ENCODE peak calls at places on chromosomes 5 and 9, in four cellular contexts. M, R, P and A are unnamed samples.

GRCh38 chr5:55134053-55134722 is 25.8 kb upstream of the GPX8 start:
- DNase-seq in M (no peak), R (no peak), P (no peak), A (no peak)

GRCh38 chr9:26292943-26293342 is 599.7 kb downstream of the CAAP1 start:
- DNase-seq in R (no peak), M (no peak), P (no peak), A (no peak)

GRCh38 chr5:76542887-76543690 is 80.1 kb downstream of the F2RL2 start:
- DNase-seq in P (no peak), R (no peak), M (no peak), A (no peak)

GRCh38 chr9:92180669-92181181 is 65.5 kb upstream of the SPTLC1 start:
- DNase-seq in P (peak; percentile 17), R (no peak), M (peak; percentile 20), A (no peak)

GRCh38 chr9:136485049-136485647 is 2.3 kb upstream of the SEC16A start:
- DNase-seq in R (no peak), M (peak; percentile 72), P (peak; percentile 70), A (peak; percentile 80)

GRCh38 chr5:124193371-124193789 is 553.1 kb downstream of the ZNF608 start:
- DNase-seq in R (peak; percentile 22), M (no peak), P (no peak), A (no peak)

GRCh38 chr5:153565822-153566221 is 75.4 kb downstream of the GRIA1 start:
- DNase-seq in P (no peak), M (no peak), R (no peak), A (no peak)

GRCh38 chr9:130264414-130265350 is 878 bp upstream of the HMCN2 start:
- DNase-seq in P (no peak), M (no peak), R (no peak), A (peak; percentile 27)

GRCh38 chr9:21234153-21234687 is 5.6 kb downstream of the IFNA14 start:
- DNase-seq in R (no peak), M (no peak), P (no peak), A (no peak)

DNA sequence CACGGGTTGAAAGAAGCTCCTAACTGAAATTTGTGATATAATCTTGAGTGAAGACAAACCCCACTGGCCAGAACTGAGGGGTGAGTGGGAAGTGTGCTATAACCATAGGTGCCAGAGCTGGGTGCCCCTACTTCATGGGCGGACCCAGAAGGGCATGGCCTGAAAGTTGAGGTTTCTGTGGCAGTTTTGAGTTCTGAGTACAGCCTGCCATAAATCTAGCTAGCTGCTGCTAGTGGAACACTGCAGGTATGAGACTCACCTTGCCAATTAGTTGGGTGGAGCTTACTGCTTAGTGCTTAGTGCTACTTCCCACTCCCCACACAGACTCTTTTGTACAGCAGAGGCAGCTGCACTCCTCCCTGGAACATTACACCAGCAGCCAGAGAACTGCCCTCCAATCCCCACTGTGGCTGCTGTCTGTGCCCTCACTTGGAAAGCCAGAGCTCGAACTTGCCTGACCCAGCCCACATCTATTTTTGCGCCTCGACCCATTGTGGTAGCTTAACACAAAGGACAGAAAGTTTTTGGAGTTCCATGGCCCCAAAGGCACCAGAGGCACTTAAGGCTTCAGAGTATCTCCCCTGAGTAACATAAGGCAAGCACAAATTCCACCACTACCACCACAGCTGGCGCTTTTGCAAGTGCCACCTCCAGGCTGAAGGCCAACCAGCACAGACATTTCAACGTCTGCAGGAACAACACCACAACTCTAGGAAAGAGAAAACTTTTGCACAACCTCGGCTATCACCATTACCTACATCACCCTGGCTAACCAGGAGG is 27.1 kb upstream of the PTGER4 start:
- DNase-seq in P (no peak), M (no peak), R (no peak), A (no peak)
- H3K27ac ChIP-seq in P (no peak overlapping the region), M (no peak overlapping the region), R (no peak overlapping the region), A (no peak overlapping the region)

DNA sequence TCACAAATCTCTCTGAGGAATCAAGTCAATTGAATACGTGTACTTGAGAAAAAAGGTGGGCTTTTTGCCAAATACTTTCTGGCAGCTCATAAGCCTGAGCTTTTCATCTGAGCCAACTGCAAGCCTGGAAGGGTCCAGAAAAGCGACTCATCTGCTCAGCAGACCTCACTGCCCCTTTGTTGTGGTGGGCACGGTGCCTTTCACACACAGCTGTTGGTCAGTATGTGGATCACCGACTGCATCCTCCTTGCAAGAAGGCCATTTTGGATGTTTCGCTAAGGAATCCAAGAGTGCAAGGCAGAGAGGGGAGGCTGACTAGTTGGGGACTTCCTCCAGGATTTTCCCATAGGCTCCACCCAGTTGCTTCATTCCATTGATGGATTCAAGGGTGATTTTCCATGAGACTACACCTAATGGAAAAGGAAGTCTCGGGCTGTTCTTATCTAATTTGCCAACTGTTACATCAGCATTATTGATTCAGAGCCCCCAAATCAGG is 564.7 kb downstream of the PDE4D start:
- DNase-seq in R (no peak), M (no peak), P (no peak), A (no peak)
- H3K27ac ChIP-seq in R (no peak overlapping the region), M (no peak overlapping the region), P (no peak overlapping the region), A (no peak overlapping the region)

GRCh38 chr9:95116002-95116819 is 201.3 kb downstream of the FANCC start:
- DNase-seq in M (peak; percentile 18), R (no peak), P (no peak), A (no peak)

GRCh38 chr9:95116820-95117204 is 200.7 kb downstream of the FANCC start:
- DNase-seq in M (no peak), R (no peak), P (no peak), A (no peak)

GRCh38 chr9:95124582-95125359 is 192.7 kb downstream of the FANCC start:
- DNase-seq in P (no peak), R (no peak), M (no peak), A (no peak)

GRCh38 chr9:95125652-95126051 is 191.9 kb downstream of the FANCC start:
- DNase-seq in P (no peak), R (no peak), M (no peak), A (no peak)

GRCh38 chr9:95120781-95121370 is 196.6 kb downstream of the FANCC start:
- DNase-seq in R (no peak), P (no peak), M (no peak), A (no peak)
- H3K27ac ChIP-seq in R (no peak overlapping the region), P (no peak overlapping the region), M (no peak overlapping the region), A (no peak overlapping the region)

DNA sequence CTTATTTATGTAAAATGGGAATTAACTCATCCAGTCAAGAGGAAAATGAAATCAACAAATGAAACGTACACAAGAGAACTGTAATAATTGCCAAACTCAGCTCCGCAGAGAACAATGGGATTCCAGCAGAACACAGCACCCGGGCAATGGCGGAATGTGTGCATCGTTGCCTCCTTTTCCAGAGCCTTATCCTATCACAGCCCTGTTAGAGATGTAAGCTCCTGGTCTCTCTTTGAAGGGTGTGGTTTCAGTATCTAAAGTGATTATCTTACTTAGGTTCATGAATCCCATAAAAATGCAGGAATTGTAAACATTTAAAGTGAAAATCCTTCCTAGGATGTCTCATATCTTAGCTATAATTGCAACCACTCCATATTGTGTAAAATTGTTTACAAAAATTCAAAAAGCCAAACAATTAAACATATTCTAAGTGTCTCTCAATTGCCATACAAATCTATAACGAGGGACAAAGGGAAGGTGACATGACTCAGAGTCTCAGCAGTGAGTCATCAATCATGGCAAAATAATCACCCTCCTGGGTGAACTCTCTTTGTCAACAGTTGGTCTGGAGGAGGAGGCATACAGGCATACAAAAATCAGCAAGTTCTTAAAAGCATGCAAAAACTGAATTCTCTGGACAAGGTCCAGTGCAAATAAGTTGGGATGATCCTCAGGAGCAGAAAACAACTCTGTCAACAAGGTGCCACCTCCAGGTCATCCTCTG is 22.6 kb downstream of the SEMA5A start:
- DNase-seq in M (no peak), P (no peak), R (no peak), A (no peak)
- H3K27ac ChIP-seq in M (no peak overlapping the region), P (no peak overlapping the region), R (no peak overlapping the region), A (no peak overlapping the region)

GRCh38 chr9:72092820-72093219 is 32.4 kb upstream of the C9orf57 start:
- DNase-seq in P (no peak), M (no peak), R (no peak), A (no peak)

GRCh38 chr9:72089461-72090130 is 29.2 kb upstream of the C9orf57 start:
- DNase-seq in R (no peak), M (no peak), P (no peak), A (no peak)
- H3K27ac ChIP-seq in R (no peak overlapping the region), M (no peak overlapping the region), P (no peak overlapping the region), A (no peak overlapping the region)

GRCh38 chr5:6733411-6734242 is 20.4 kb downstream of the TENT4A start:
- DNase-seq in R (no peak), M (no peak), P (no peak), A (no peak)
- H3K27ac ChIP-seq in R (no peak overlapping the region), M (no peak overlapping the region), P (no peak overlapping the region), A (peak overlapping the region; percentile 42)

DNA sequence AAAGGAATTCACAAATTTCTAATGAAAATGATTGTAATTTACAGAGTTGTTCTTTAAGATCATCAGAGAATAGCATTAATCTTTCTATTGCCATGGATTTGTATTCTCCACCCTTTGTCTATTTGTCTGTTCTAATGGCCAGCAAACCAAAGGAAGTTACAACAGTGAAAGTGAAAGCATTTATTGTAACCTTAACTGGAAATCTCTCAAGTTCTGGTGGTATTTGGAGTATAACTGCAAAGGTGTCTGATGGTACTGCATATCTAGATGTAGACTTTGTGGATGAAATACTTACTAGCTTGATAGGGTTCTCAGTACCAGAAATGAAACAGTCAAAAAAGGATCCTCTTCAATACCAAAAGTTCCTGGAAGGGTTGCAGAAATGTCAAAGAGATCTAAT is 21.7 kb downstream of the RMI1 start:
- DNase-seq in P (no peak), R (no peak), M (no peak), A (no peak)
- H3K27ac ChIP-seq in P (no peak overlapping the region), R (no peak overlapping the region), M (no peak overlapping the region), A (no peak overlapping the region)